ENCODE peak calls at places on chromosomes 7 and 10, in seven cellular contexts. One of them, this sample, is unnamed.

GRCh38 chr10:124217906-124218769 is 124.7 kb upstream of the CHST15 start:
- DNase-seq in bronchial epithelial cell: peak; percentile 47
- DNase-seq in HFF-Myc: no peak
- DNase-seq in HAP-1: no peak
- DNase-seq in cardiac fibroblast: no peak
- DNase-seq in K562: no peak
- DNase-seq in transverse colon: no peak
- DNase-seq in this sample: no peak

GRCh38 chr7:157399086-157399687 is 62.4 kb downstream of the DNAJB6 start:
- DNase-seq in bronchial epithelial cell: no peak
- DNase-seq in HFF-Myc: no peak
- DNase-seq in HAP-1: no peak
- DNase-seq in cardiac fibroblast: no peak
- DNase-seq in K562: no peak
- DNase-seq in transverse colon: no peak
- DNase-seq in this sample: no peak

GRCh38 chr10:97718178-97718577 is 4.6 kb downstream of the MARVELD1 start:
- DNase-seq in bronchial epithelial cell: no peak
- DNase-seq in HFF-Myc: no peak
- DNase-seq in HAP-1: no peak
- DNase-seq in cardiac fibroblast: no peak
- DNase-seq in K562: peak; percentile 26
- DNase-seq in transverse colon: no peak
- DNase-seq in this sample: no peak

GRCh38 chr10:93652857-93653256 is 40.5 kb downstream of the PDE6C start:
- DNase-seq in bronchial epithelial cell: peak; percentile 88
- DNase-seq in HFF-Myc: no peak
- DNase-seq in HAP-1: no peak
- DNase-seq in cardiac fibroblast: peak; percentile 29
- DNase-seq in K562: no peak
- DNase-seq in transverse colon: no peak
- DNase-seq in this sample: peak; percentile 11

GRCh38 chr7:1459930-1460756 is 873 bp upstream of the MICALL2 start:
- DNase-seq in bronchial epithelial cell: peak; percentile 61
- DNase-seq in HFF-Myc: no peak
- DNase-seq in HAP-1: no peak
- DNase-seq in cardiac fibroblast: peak; percentile 24
- DNase-seq in K562: peak; percentile 55
- DNase-seq in transverse colon: peak; percentile 51
- DNase-seq in this sample: no peak

GRCh38 chr7:30980194-30980593 is 16.4 kb downstream of the GHRHR start:
- DNase-seq in bronchial epithelial cell: no peak
- DNase-seq in HFF-Myc: no peak
- DNase-seq in HAP-1: no peak
- DNase-seq in cardiac fibroblast: no peak
- DNase-seq in K562: no peak
- DNase-seq in transverse colon: no peak
- DNase-seq in this sample: no peak

GRCh38 chr7:29039747-29040569 is 81.8 kb upstream of the TRIL start:
- DNase-seq in bronchial epithelial cell: no peak
- DNase-seq in HFF-Myc: no peak
- DNase-seq in HAP-1: no peak
- DNase-seq in cardiac fibroblast: peak; percentile 65
- DNase-seq in K562: no peak
- DNase-seq in transverse colon: no peak
- DNase-seq in this sample: no peak

GRCh38 chr10:53071505-53072125 is 299.0 kb upstream of the MBL2 start:
- DNase-seq in bronchial epithelial cell: no peak
- DNase-seq in HFF-Myc: no peak
- DNase-seq in HAP-1: no peak
- DNase-seq in cardiac fibroblast: no peak
- DNase-seq in K562: no peak
- DNase-seq in transverse colon: peak; percentile 13
- DNase-seq in this sample: no peak

GRCh38 chr10:100009793-100010676 is at the start of gene DNMBP:
- DNase-seq in bronchial epithelial cell: peak; percentile 50
- DNase-seq in HFF-Myc: no peak
- DNase-seq in HAP-1: peak; percentile 75
- DNase-seq in cardiac fibroblast: peak; percentile 88
- DNase-seq in K562: peak; percentile 84
- DNase-seq in transverse colon: peak; percentile 86
- DNase-seq in this sample: peak; percentile 79

GRCh38 chr7:39908973-39909372 is 41.1 kb upstream of the CDK13 start:
- DNase-seq in bronchial epithelial cell: no peak
- DNase-seq in HFF-Myc: no peak
- DNase-seq in HAP-1: no peak
- DNase-seq in cardiac fibroblast: no peak
- DNase-seq in K562: no peak
- DNase-seq in transverse colon: no peak
- DNase-seq in this sample: no peak

GRCh38 chr7:23594879-23595604 is 2.1 kb upstream of the CCDC126 start:
- DNase-seq in bronchial epithelial cell: peak; percentile 79
- DNase-seq in HFF-Myc: no peak
- DNase-seq in HAP-1: no peak
- DNase-seq in cardiac fibroblast: no peak
- DNase-seq in K562: peak; percentile 40
- DNase-seq in transverse colon: no peak
- DNase-seq in this sample: no peak

GRCh38 chr7:68724965-68725364 is 873.3 kb upstream of the AUTS2 start:
- DNase-seq in bronchial epithelial cell: no peak
- DNase-seq in HFF-Myc: no peak
- DNase-seq in HAP-1: no peak
- DNase-seq in cardiac fibroblast: no peak
- DNase-seq in K562: peak; percentile 10
- DNase-seq in transverse colon: no peak
- DNase-seq in this sample: no peak

GRCh38 chr7:18151419-18151818 is 123.8 kb upstream of the PRPS1L1 start:
- DNase-seq in bronchial epithelial cell: no peak
- DNase-seq in HFF-Myc: no peak
- DNase-seq in HAP-1: no peak
- DNase-seq in cardiac fibroblast: peak; percentile 2
- DNase-seq in K562: no peak
- DNase-seq in transverse colon: no peak
- DNase-seq in this sample: no peak

GRCh38 chr10:99854860-99855259 is 72.4 kb downstream of the ABCC2 start:
- DNase-seq in bronchial epithelial cell: peak; percentile 49
- DNase-seq in HFF-Myc: peak; percentile 66
- DNase-seq in HAP-1: no peak
- DNase-seq in cardiac fibroblast: peak; percentile 90
- DNase-seq in K562: peak; percentile 24
- DNase-seq in transverse colon: no peak
- DNase-seq in this sample: peak; percentile 83

GRCh38 chr10:127577878-127578627 is 28.9 kb downstream of the NPS start:
- DNase-seq in bronchial epithelial cell: no peak
- DNase-seq in HFF-Myc: no peak
- DNase-seq in HAP-1: no peak
- DNase-seq in cardiac fibroblast: no peak
- DNase-seq in K562: no peak
- DNase-seq in transverse colon: no peak
- DNase-seq in this sample: no peak

GRCh38 chr7:68187549-68187948 is 1190.9 kb downstream of the TYW1 start:
- DNase-seq in bronchial epithelial cell: no peak
- DNase-seq in HFF-Myc: no peak
- DNase-seq in HAP-1: no peak
- DNase-seq in cardiac fibroblast: no peak
- DNase-seq in K562: no peak
- DNase-seq in transverse colon: no peak
- DNase-seq in this sample: no peak

GRCh38 chr7:37786741-37787569 is 61.4 kb upstream of the NME8 start:
- DNase-seq in bronchial epithelial cell: no peak
- DNase-seq in HFF-Myc: no peak
- DNase-seq in HAP-1: no peak
- DNase-seq in cardiac fibroblast: no peak
- DNase-seq in K562: no peak
- DNase-seq in transverse colon: no peak
- DNase-seq in this sample: no peak

GRCh38 chr7:92769844-92770243 is 66.5 kb downstream of the CDK6 start:
- DNase-seq in bronchial epithelial cell: no peak
- DNase-seq in HFF-Myc: no peak
- DNase-seq in HAP-1: no peak
- DNase-seq in cardiac fibroblast: no peak
- DNase-seq in K562: no peak
- DNase-seq in transverse colon: no peak
- DNase-seq in this sample: no peak

GRCh38 chr7:73725703-73726466 is 6.4 kb upstream of the STX1A start:
- DNase-seq in bronchial epithelial cell: peak; percentile 66
- DNase-seq in HFF-Myc: peak; percentile 48
- DNase-seq in HAP-1: peak; percentile 65
- DNase-seq in cardiac fibroblast: peak; percentile 73
- DNase-seq in K562: peak; percentile 90
- DNase-seq in transverse colon: peak; percentile 95
- DNase-seq in this sample: peak; percentile 53

GRCh38 chr7:69762821-69763352 is 164.6 kb downstream of the AUTS2 start:
- DNase-seq in bronchial epithelial cell: peak; percentile 81
- DNase-seq in HFF-Myc: no peak
- DNase-seq in HAP-1: no peak
- DNase-seq in cardiac fibroblast: no peak
- DNase-seq in K562: no peak
- DNase-seq in transverse colon: no peak
- DNase-seq in this sample: no peak

GRCh38 chr7:107016312-107016711 is 28.2 kb upstream of the PRKAR2B start:
- DNase-seq in bronchial epithelial cell: no peak
- DNase-seq in HFF-Myc: no peak
- DNase-seq in HAP-1: no peak
- DNase-seq in cardiac fibroblast: no peak
- DNase-seq in K562: peak; percentile 58
- DNase-seq in transverse colon: no peak
- DNase-seq in this sample: no peak

GRCh38 chr10:35784751-35785150 is 142.7 kb upstream of the FZD8 start:
- DNase-seq in bronchial epithelial cell: no peak
- DNase-seq in HFF-Myc: no peak
- DNase-seq in HAP-1: no peak
- DNase-seq in cardiac fibroblast: no peak
- DNase-seq in K562: no peak
- DNase-seq in transverse colon: no peak
- DNase-seq in this sample: no peak

GRCh38 chr10:89669985-89670384 is 24.9 kb upstream of the PANK1 start:
- DNase-seq in bronchial epithelial cell: no peak
- DNase-seq in HFF-Myc: no peak
- DNase-seq in HAP-1: no peak
- DNase-seq in cardiac fibroblast: no peak
- DNase-seq in K562: no peak
- DNase-seq in transverse colon: no peak
- DNase-seq in this sample: no peak

GRCh38 chr10:13420532-13421307 is 72.6 kb upstream of the SEPHS1 start:
- DNase-seq in bronchial epithelial cell: no peak
- DNase-seq in HFF-Myc: no peak
- DNase-seq in HAP-1: no peak
- DNase-seq in cardiac fibroblast: no peak
- DNase-seq in K562: no peak
- DNase-seq in transverse colon: no peak
- DNase-seq in this sample: no peak

GRCh38 chr7:121456785-121457359 is 60.8 kb upstream of the FAM3C start:
- DNase-seq in bronchial epithelial cell: no peak
- DNase-seq in HFF-Myc: no peak
- DNase-seq in HAP-1: no peak
- DNase-seq in cardiac fibroblast: no peak
- DNase-seq in K562: no peak
- DNase-seq in transverse colon: no peak
- DNase-seq in this sample: no peak

GRCh38 chr10:119537953-119538630 is 4.4 kb downstream of the RGS10 start:
- DNase-seq in bronchial epithelial cell: no peak
- DNase-seq in HFF-Myc: no peak
- DNase-seq in HAP-1: no peak
- DNase-seq in cardiac fibroblast: no peak
- DNase-seq in K562: no peak
- DNase-seq in transverse colon: no peak
- DNase-seq in this sample: no peak
- H3K4me3 ChIP-seq in bronchial epithelial cell: no peak overlapping the region
- H3K4me3 ChIP-seq in HFF-Myc: no peak overlapping the region
- H3K4me3 ChIP-seq in HAP-1: no peak overlapping the region
- H3K4me3 ChIP-seq in cardiac fibroblast: no peak overlapping the region
- H3K4me3 ChIP-seq in K562: no peak overlapping the region
- H3K4me3 ChIP-seq in transverse colon: peak overlapping the region; percentile 20
- H3K4me3 ChIP-seq in this sample: no peak overlapping the region

GRCh38 chr10:55280696-55281095 is 479.7 kb upstream of the PCDH15 start:
- DNase-seq in bronchial epithelial cell: no peak
- DNase-seq in HFF-Myc: no peak
- DNase-seq in HAP-1: no peak
- DNase-seq in cardiac fibroblast: no peak
- DNase-seq in K562: no peak
- DNase-seq in transverse colon: no peak
- DNase-seq in this sample: no peak
- H3K4me3 ChIP-seq in bronchial epithelial cell: no peak overlapping the region
- H3K4me3 ChIP-seq in HFF-Myc: no peak overlapping the region
- H3K4me3 ChIP-seq in HAP-1: no peak overlapping the region
- H3K4me3 ChIP-seq in cardiac fibroblast: no peak overlapping the region
- H3K4me3 ChIP-seq in K562: no peak overlapping the region
- H3K4me3 ChIP-seq in transverse colon: no peak overlapping the region
- H3K4me3 ChIP-seq in this sample: no peak overlapping the region

DNA sequence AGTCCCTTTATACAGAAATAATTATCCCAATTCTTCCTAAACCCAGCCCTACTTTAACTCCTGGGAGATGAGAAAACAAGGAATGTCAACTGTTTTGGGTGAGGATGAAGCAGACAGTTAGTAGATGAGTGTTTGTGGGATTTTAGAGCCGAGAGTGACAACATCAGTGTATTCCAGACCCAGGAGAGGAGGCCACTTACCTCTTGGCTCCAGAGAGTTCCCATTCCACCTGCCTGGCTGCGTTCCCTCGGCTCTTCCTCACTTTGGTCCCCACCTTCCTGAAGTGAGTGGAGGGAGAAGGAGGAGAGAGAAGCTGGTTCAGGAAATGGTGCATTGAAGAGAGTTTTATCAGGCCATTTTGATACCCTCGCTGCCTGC is 579 bp downstream of the KEL start:
- DNase-seq in bronchial epithelial cell: no peak
- DNase-seq in HFF-Myc: no peak
- DNase-seq in HAP-1: no peak
- DNase-seq in cardiac fibroblast: no peak
- DNase-seq in K562: no peak
- DNase-seq in transverse colon: no peak
- DNase-seq in this sample: no peak
- H3K4me3 ChIP-seq in bronchial epithelial cell: no peak overlapping the region
- H3K4me3 ChIP-seq in HFF-Myc: no peak overlapping the region
- H3K4me3 ChIP-seq in HAP-1: no peak overlapping the region
- H3K4me3 ChIP-seq in cardiac fibroblast: no peak overlapping the region
- H3K4me3 ChIP-seq in K562: peak overlapping the region; percentile 56
- H3K4me3 ChIP-seq in transverse colon: no peak overlapping the region
- H3K4me3 ChIP-seq in this sample: no peak overlapping the region

DNA sequence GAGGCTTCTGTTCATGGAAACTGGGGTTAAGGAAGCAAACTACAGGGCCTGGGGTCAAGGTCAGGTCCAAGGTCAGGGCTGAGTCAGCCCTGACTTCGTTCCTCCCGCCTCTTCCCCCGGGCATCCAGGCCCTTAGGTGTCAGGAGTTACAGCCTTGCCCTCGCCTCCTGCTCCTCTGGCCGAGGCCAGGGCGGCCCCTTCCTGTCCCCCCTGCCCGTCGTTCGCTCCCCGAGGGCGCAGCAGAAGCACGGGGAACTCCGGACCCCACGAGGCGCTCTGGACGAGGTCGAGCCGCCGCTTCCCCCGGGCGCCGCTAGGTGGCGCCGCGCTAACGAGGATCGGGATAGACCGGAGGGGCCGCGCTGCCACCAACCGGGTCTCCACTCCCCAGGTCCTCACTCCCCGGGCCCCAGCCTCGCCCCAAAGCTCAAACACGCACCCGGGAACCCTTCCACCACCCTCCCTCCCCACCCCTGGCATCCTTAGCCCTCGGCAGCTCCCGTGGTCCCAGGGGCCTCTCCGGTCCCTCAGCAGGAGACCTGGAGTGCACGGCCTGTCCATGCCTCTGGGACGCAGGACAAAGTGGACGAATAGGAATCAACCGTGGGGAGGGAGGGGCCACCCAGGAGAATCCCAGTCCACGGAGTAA is 59.2 kb upstream of the MYL10 start:
- DNase-seq in bronchial epithelial cell: no peak
- DNase-seq in HFF-Myc: no peak
- DNase-seq in HAP-1: peak; percentile 60
- DNase-seq in cardiac fibroblast: peak; percentile 73
- DNase-seq in K562: peak; percentile 87
- DNase-seq in transverse colon: peak; percentile 84
- DNase-seq in this sample: peak; percentile 46
- H3K4me3 ChIP-seq in bronchial epithelial cell: no peak overlapping the region
- H3K4me3 ChIP-seq in HFF-Myc: no peak overlapping the region
- H3K4me3 ChIP-seq in HAP-1: peak overlapping the region; percentile 17
- H3K4me3 ChIP-seq in cardiac fibroblast: peak overlapping the region; percentile 23
- H3K4me3 ChIP-seq in K562: peak overlapping the region; percentile 36
- H3K4me3 ChIP-seq in transverse colon: peak overlapping the region; percentile 43
- H3K4me3 ChIP-seq in this sample: peak overlapping the region; percentile 33